ENCODE peak calls at places on chromosomes 5 and 9, in eight cellular contexts. T is CD4-positive, alpha-beta T cell; V is HFF-Myc; Z is NCI-H2107; M is activated CD4-positive, alpha-beta memory T cell treated with anti-CD3 and anti-CD28 coated beads, Interleukin-2, amount 10 ng/mL, durations not matched to agents 7 days and 5 days; Y is GM23248; B is hepatocyte; E is occipital lobe. W is an unnamed sample.
A peak's percentile ranks its signal among the peaks of the same experiment; 100 is the strongest.

GRCh38 chr5:7397005-7397546 is 1.1 kb downstream of the ADCY2 start:
- DNase-seq in T (no peak), V (no peak), Z (no peak), M (no peak), Y (peak; percentile 16), B (peak; percentile 49), E (no peak), W (no peak)

GRCh38 chr9:119273984-119274665 is 95.1 kb downstream of the BRINP1 start:
- DNase-seq in T (no peak), V (no peak), Z (no peak), M (no peak), Y (peak; percentile 60), B (no peak), E (no peak), W (no peak)

GRCh38 chr5:109868737-109869136 is 179.0 kb downstream of the MAN2A1 start:
- DNase-seq in T (no peak), V (no peak), Z (no peak), M (no peak), Y (peak; percentile 53), B (no peak), E (no peak), W (no peak)

GRCh38 chr5:120139039-120139438 is 325.1 kb upstream of the PRR16 start:
- DNase-seq in T (no peak), V (peak; percentile 72), Z (no peak), M (no peak), Y (peak; percentile 93), B (peak; percentile 73), E (no peak), W (peak; percentile 95)

GRCh38 chr5:36876965-36877666 is 547 bp downstream of the NIPBL start:
- DNase-seq in T (peak; percentile 53), V (no peak), Z (no peak), M (peak; percentile 62), Y (peak; percentile 85), B (peak; percentile 76), E (peak; percentile 75), W (peak; percentile 40)

GRCh38 chr9:91660295-91660589 is 236.6 kb upstream of the NFIL3 start:
- DNase-seq in T (no peak), V (no peak), Z (no peak), M (no peak), Y (no peak), B (no peak), E (no peak), W (no peak)

GRCh38 chr5:77015938-77016569 is 14.2 kb upstream of the AGGF1 start:
- DNase-seq in T (no peak), V (peak; percentile 52), Z (no peak), M (no peak), Y (peak; percentile 66), B (peak; percentile 54), E (no peak), W (peak; percentile 64)

GRCh38 chr5:61766141-61766540 is 434.1 kb downstream of the ZSWIM6 start:
- DNase-seq in T (no peak), V (no peak), Z (no peak), M (no peak), Y (no peak), B (no peak), E (no peak), W (no peak)

GRCh38 chr5:67817652-67818051 is 397.9 kb upstream of the PIK3R1 start:
- DNase-seq in T (no peak), V (no peak), Z (no peak), M (no peak), Y (no peak), B (no peak), E (no peak), W (no peak)

GRCh38 chr5:68683632-68684035 is 410.2 kb upstream of the SLC30A5 start:
- DNase-seq in T (no peak), V (peak; percentile 90), Z (no peak), M (no peak), Y (peak; percentile 96), B (peak; percentile 71), E (peak; percentile 22), W (no peak)

GRCh38 chr9:129225815-129226214 is 47.8 kb upstream of the IER5L start:
- DNase-seq in T (peak; percentile 49), V (peak; percentile 56), Z (no peak), M (peak; percentile 74), Y (peak; percentile 48), B (peak; percentile 86), E (no peak), W (peak; percentile 35)

GRCh38 chr5:61600141-61600480 is 268.1 kb downstream of the ZSWIM6 start:
- DNase-seq in T (no peak), V (no peak), Z (no peak), M (no peak), Y (no peak), B (no peak), E (no peak), W (no peak)

GRCh38 chr5:17070646-17071045 is 134.6 kb upstream of the MYO10 start:
- DNase-seq in T (no peak), V (no peak), Z (no peak), M (no peak), Y (peak; percentile 6), B (peak; percentile 18), E (no peak), W (no peak)

GRCh38 chr9:99114846-99115500 is 10.1 kb downstream of the TGFBR1 start:
- DNase-seq in T (no peak), V (no peak), Z (no peak), M (no peak), Y (no peak), B (no peak), E (no peak), W (no peak)

GRCh38 chr5:83564069-83564749 is 92.7 kb downstream of the VCAN start:
- DNase-seq in T (no peak), V (no peak), Z (no peak), M (no peak), Y (peak; percentile 58), B (peak; percentile 58), E (no peak), W (peak; percentile 13)

GRCh38 chr5:177336112-177336511 is 15.4 kb downstream of the LMAN2 start:
- DNase-seq in T (no peak), V (no peak), Z (no peak), M (peak; percentile 33), Y (peak; percentile 44), B (no peak), E (no peak), W (peak; percentile 50)

GRCh38 chr9:76200315-76200714 is 193.9 kb downstream of the RFK start:
- DNase-seq in T (no peak), V (no peak), Z (no peak), M (no peak), Y (no peak), B (no peak), E (no peak), W (no peak)

GRCh38 chr5:177382423-177383029 is 1.7 kb upstream of the SLC34A1 start:
- DNase-seq in T (peak; percentile 41), V (no peak), Z (no peak), M (no peak), Y (peak; percentile 42), B (peak; percentile 40), E (no peak), W (peak; percentile 31)

GRCh38 chr9:87853289-87853688 is 29.4 kb upstream of the SPATA31E1 start:
- DNase-seq in T (no peak), V (no peak), Z (no peak), M (no peak), Y (no peak), B (no peak), E (no peak), W (no peak)

GRCh38 chr9:117718701-117719100 is 14.5 kb downstream of the TLR4 start:
- DNase-seq in T (no peak), V (no peak), Z (no peak), M (no peak), Y (peak; percentile 73), B (no peak), E (no peak), W (peak; percentile 47)

GRCh38 chr5:123964916-123965315 is 452.9 kb downstream of the CSNK1G3 start:
- DNase-seq in T (no peak), V (no peak), Z (no peak), M (no peak), Y (peak; percentile 3), B (no peak), E (no peak), W (no peak)

GRCh38 chr5:74402553-74402952 is 238.0 kb downstream of the ENC1 start:
- DNase-seq in T (no peak), V (no peak), Z (no peak), M (no peak), Y (peak; percentile 13), B (no peak), E (peak; percentile 64), W (no peak)

GRCh38 chr9:113963914-113964739 is 88.0 kb downstream of the ZNF618 start:
- DNase-seq in T (no peak), V (no peak), Z (no peak), M (no peak), Y (no peak), B (no peak), E (no peak), W (no peak)

GRCh38 chr9:24708808-24709207 is 163.1 kb upstream of the IZUMO3 start:
- DNase-seq in T (no peak), V (no peak), Z (no peak), M (no peak), Y (no peak), B (no peak), E (no peak), W (no peak)

GRCh38 chr9:130239363-130239695 is 26.2 kb upstream of the HMCN2 start:
- DNase-seq in T (no peak), V (no peak), Z (no peak), M (no peak), Y (no peak), B (no peak), E (no peak), W (no peak)

GRCh38 chr5:137415231-137415681 is 83.9 kb downstream of the SPOCK1 start:
- DNase-seq in T (no peak), V (peak; percentile 36), Z (no peak), M (no peak), Y (peak; percentile 91), B (no peak), E (no peak), W (no peak)

GRCh38 chr9:35258665-35259474 is 97.1 kb downstream of the UNC13B start:
- DNase-seq in T (peak; percentile 46), V (peak; percentile 32), Z (peak; percentile 5), M (peak; percentile 50), Y (peak; percentile 83), B (peak; percentile 87), E (peak; percentile 26), W (peak; percentile 40)

GRCh38 chr9:89799766-89800165 is 195.0 kb downstream of the GADD45G start:
- DNase-seq in T (no peak), V (no peak), Z (no peak), M (no peak), Y (no peak), B (no peak), E (no peak), W (no peak)

GRCh38 chr5:1885777-1886633 is 3.3 kb upstream of the IRX4 start:
- DNase-seq in T (no peak), V (no peak), Z (no peak), M (no peak), Y (no peak), B (no peak), E (no peak), W (no peak)

GRCh38 chr9:133088146-133088750 is 26.5 kb downstream of the CEL start:
- DNase-seq in T (no peak), V (no peak), Z (no peak), M (no peak), Y (no peak), B (no peak), E (no peak), W (no peak)

GRCh38 chr9:94126844-94127243 is 42.6 kb downstream of the PTPDC1 start:
- DNase-seq in T (no peak), V (no peak), Z (no peak), M (no peak), Y (no peak), B (no peak), E (no peak), W (no peak)

GRCh38 chr5:142323480-142324376 is 1.1 kb downstream of the SPRY4 start:
- DNase-seq in T (no peak), V (no peak), Z (no peak), M (no peak), Y (peak; percentile 66), B (peak; percentile 63), E (no peak), W (no peak)

GRCh38 chr9:84893360-84894128 is 224.0 kb downstream of the NTRK2 start:
- DNase-seq in T (no peak), V (no peak), Z (no peak), M (no peak), Y (no peak), B (no peak), E (no peak), W (no peak)